ENCODE peak calls at places on chromosomes 13 and 19, in six cellular contexts. G is pancreas; V is astrocyte; J is cardiac muscle cell; C is adrenal gland; Y is CD4-positive, CD25-positive, alpha-beta regulatory T cell. M is an unnamed sample. For H3K4me1, the result is how much of the 10 kb centered on the place peaks cover.

GRCh38 chr19:29735821-29736220 is 20.8 kb upstream of the C19orf12 start:
- DNase-seq in G (no peak), V (no peak), J (no peak), C (no peak), Y (no peak), M (no peak)

GRCh38 chr19:33703438-33703750 is 81.6 kb downstream of the CHST8 start:
- DNase-seq in G (no peak), V (no peak), J (no peak), C (no peak), Y (no peak), M (no peak)

GRCh38 chr19:49876422-49877019 is 634 bp downstream of the AKT1S1 start:
- DNase-seq in G (peak), V (peak), J (peak), C (peak), Y (peak), M (peak)

GRCh38 chr19:33406521-33407139 is 33.1 kb downstream of the CEBPG start:
- DNase-seq in G (peak), V (no peak), J (peak), C (peak), Y (peak), M (peak)

GRCh38 chr19:42468273-42468796 is 25.6 kb upstream of the CXCL17 start:
- DNase-seq in G (no peak), V (peak), J (peak), C (no peak), Y (no peak), M (no peak)

GRCh38 chr13:113297370-113297871 is 382 bp downstream of the LAMP1 start:
- DNase-seq in G (peak), V (no peak), J (no peak), C (no peak), Y (peak), M (no peak)

GRCh38 chr19:51002542-51003311 is 1.3 kb upstream of the KLK8 start:
- DNase-seq in G (no peak), V (no peak), J (peak), C (no peak), Y (peak), M (no peak)

GRCh38 chr13:85597790-85598500 is 201.3 kb downstream of the SLITRK6 start:
- DNase-seq in G (no peak), V (peak), J (no peak), C (no peak), Y (no peak), M (no peak)

GRCh38 chr19:48754950-48755645 is at the start of gene FGF21:
- DNase-seq in G (no peak), V (no peak), J (no peak), C (no peak), Y (no peak), M (no peak)

GRCh38 chr13:26619321-26619720 is 61.8 kb downstream of the WASF3 start:
- DNase-seq in G (no peak), V (peak), J (peak), C (no peak), Y (no peak), M (no peak)

GRCh38 chr19:34959021-34959420 is 5.0 kb downstream of the ZNF792 start:
- DNase-seq in G (no peak), V (no peak), J (no peak), C (no peak), Y (no peak), M (no peak)

GRCh38 chr13:32381539-32381938 is 46.4 kb downstream of the N4BP2L1 start:
- DNase-seq in G (no peak), V (peak), J (peak), C (peak), Y (peak), M (peak)

GRCh38 chr19:36111200-36111539 is 227 bp downstream of the OVOL3 start:
- DNase-seq in G (no peak), V (no peak), J (no peak), C (no peak), Y (no peak), M (no peak)

GRCh38 chr13:106534844-106535551 is 464 bp downstream of the EFNB2 start:
- DNase-seq in G (peak), V (peak), J (peak), C (no peak), Y (peak), M (peak)

GRCh38 chr13:87107626-87108025 is 563.5 kb upstream of the SLITRK5 start:
- DNase-seq in G (no peak), V (peak), J (no peak), C (no peak), Y (no peak), M (no peak)

GRCh38 chr13:33015791-33016323 is 366 bp upstream of the KL start:
- DNase-seq in G (peak), V (no peak), J (no peak), C (peak), Y (no peak), M (peak)

GRCh38 chr19:48510421-48511268 is 990 bp downstream of the LMTK3 start:
- DNase-seq in G (peak), V (peak), J (peak), C (peak), Y (peak), M (peak)

GRCh38 chr13:25116044-25116443 is 20.1 kb downstream of the PABPC3 start:
- DNase-seq in G (no peak), V (no peak), J (no peak), C (no peak), Y (no peak), M (no peak)

GRCh38 chr19:38004505-38005223 is 97.7 kb downstream of the SIPA1L3 start:
- DNase-seq in G (no peak), V (peak), J (peak), C (peak), Y (peak), M (peak)

GRCh38 chr19:1668339-1669123 is 16.1 kb upstream of the TCF3 start:
- DNase-seq in G (no peak), V (no peak), J (peak), C (no peak), Y (no peak), M (no peak)

GRCh38 chr19:43527860-43528622 is 1.0 kb upstream of the ETHE1 start:
- DNase-seq in G (no peak), V (no peak), J (no peak), C (peak), Y (no peak), M (peak)

GRCh38 chr19:29831041-29831548 is 19.3 kb downstream of the CCNE1 start:
- DNase-seq in G (no peak), V (no peak), J (no peak), C (no peak), Y (peak), M (no peak)

GRCh38 chr19:30254214-30254613 is 118.0 kb upstream of the ZNF536 start:
- DNase-seq in G (no peak), V (no peak), J (no peak), C (no peak), Y (no peak), M (no peak)

GRCh38 chr19:7652061-7652641 is 15.2 kb downstream of the STXBP2 start:
- DNase-seq in G (peak), V (peak), J (peak), C (peak), Y (peak), M (peak)

GRCh38 chr13:51451467-51452390 is 1.1 kb downstream of the INTS6 start:
- DNase-seq in G (peak), V (peak), J (peak), C (peak), Y (peak), M (peak)

GRCh38 chr19:45179063-45179847 is 671 bp downstream of the BLOC1S3 start:
- DNase-seq in G (peak), V (peak), J (peak), C (no peak), Y (peak), M (peak)

GRCh38 chr19:39129116-39129515 is 3.5 kb downstream of the PAK4 start:
- DNase-seq in G (no peak), V (no peak), J (no peak), C (no peak), Y (no peak), M (no peak)
- H3K4me1 ChIP-seq in G (under half), V (under half), J (under half), C (half or more), Y (under half), M (half or more)

GRCh38 chr13:42270160-42270856 is 1.6 kb upstream of the AKAP11 start:
- DNase-seq in G (no peak), V (no peak), J (no peak), C (no peak), Y (no peak), M (no peak)

GRCh38 chr13:42272115-42272756 is at the start of gene AKAP11:
- DNase-seq in G (no peak), V (peak), J (peak), C (peak), Y (peak), M (peak)

GRCh38 chr13:42272776-42273175 is 824 bp downstream of the AKAP11 start:
- DNase-seq in G (no peak), V (no peak), J (no peak), C (no peak), Y (peak), M (no peak)

GRCh38 chr13:42271337-42272114 is 426 bp upstream of the AKAP11 start:
- DNase-seq in G (peak), V (peak), J (peak), C (peak), Y (peak), M (peak)

DNA sequence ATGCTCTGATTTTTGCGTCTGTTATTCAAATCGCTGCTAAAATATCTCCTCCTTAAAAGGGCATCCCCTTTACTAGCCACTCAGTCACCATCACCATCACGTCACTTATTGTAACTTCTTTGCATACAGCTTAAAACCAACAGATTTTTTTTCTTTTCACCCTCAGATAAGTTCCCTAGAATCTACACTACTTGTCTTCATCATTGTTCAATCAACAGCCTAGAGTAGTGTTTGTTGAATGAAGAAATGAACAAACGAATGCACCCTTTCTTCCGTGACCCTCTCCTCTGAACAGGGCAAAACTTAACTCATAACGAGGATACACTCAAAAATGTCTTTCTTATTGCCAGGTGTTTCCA is 1.1 kb upstream of the AKAP11 start:
- DNase-seq in G (no peak), V (no peak), J (no peak), C (no peak), Y (no peak), M (no peak)
- H3K4me3 ChIP-seq in G (peak), V (peak), J (no peak), C (no peak), Y (peak), M (peak)

GRCh38 chr13:98521461-98521860 is 55.4 kb downstream of the STK24 start:
- DNase-seq in G (no peak), V (no peak), J (no peak), C (no peak), Y (no peak), M (no peak)
- H3K4me1 ChIP-seq in G (under half), V (under half), J (half or more), C (under half), Y (half or more), M (under half)

DNA sequence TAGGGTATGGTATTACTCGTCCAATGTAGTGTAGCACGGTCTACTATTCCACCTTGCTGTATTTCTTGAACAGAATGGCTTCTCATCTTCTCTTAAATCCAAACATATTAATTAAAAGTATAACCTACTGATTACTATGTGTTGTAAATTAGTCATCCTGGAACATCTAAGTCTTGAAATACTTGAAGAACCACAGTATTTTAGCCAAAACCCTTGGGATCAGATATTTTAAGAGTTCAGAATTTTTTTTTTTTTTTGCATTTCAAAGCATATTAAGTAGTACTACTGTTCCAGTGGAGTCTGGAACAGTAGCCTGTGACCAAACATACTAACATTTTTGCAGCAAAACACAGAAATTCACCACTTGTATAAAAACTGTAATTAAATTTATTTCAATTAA is 30.1 kb downstream of the ZC3H13 start:
- DNase-seq in G (no peak), V (no peak), J (peak), C (no peak), Y (no peak), M (no peak)
- H3K4me3 ChIP-seq in G (no peak), V (no peak), J (no peak), C (no peak), Y (no peak), M (no peak)

DNA sequence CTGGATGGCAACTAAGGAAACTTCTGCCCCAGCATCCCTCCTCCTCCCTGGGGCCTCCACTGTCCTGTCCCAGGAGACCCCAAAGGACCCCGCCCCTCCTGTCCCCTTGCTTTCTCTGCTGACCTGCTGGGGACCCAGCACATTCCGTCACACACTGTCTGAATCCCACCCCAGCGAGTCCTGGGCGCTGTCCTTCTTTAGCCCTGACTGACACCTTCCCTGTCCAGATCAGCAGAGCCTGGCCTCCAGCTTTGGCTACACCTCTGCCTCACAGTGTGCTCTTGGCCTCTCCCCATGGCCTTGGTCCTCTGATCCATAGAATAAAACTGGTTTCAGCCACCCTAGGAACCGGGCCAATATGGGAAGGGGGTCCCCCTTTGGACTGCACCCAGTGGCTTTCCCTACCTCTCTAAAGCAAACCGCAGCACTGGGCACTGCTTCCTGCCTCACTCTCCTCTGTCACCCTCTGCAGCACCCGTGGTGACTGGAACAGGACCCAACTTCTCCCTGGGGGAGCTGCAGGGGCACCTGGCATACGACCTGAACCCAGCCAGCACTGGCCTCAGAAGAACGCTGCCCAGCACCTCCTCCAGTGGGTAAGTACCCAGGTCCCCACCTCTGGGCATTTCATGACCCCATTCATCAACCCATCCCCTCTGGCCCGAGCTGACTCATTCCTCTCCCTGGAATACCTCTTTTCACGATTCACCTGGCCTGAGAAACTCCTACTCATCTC is 46.4 kb downstream of the SMIM24 start:
- DNase-seq in G (no peak), V (no peak), J (no peak), C (no peak), Y (no peak), M (no peak)
- H3K4me1 ChIP-seq in G (under half), V (under half), J (under half), C (half or more), Y (under half), M (half or more)

GRCh38 chr19:58531052-58531600 is 11.5 kb upstream of the ZBTB45 start:
- DNase-seq in G (no peak), V (no peak), J (no peak), C (no peak), Y (no peak), M (no peak)

GRCh38 chr19:58535857-58536256 is 8.0 kb upstream of the TRIM28 start:
- DNase-seq in G (no peak), V (no peak), J (no peak), C (no peak), Y (no peak), M (no peak)

GRCh38 chr19:58538257-58539168 is 5.4 kb upstream of the TRIM28 start:
- DNase-seq in G (no peak), V (no peak), J (peak), C (no peak), Y (peak), M (peak)

DNA sequence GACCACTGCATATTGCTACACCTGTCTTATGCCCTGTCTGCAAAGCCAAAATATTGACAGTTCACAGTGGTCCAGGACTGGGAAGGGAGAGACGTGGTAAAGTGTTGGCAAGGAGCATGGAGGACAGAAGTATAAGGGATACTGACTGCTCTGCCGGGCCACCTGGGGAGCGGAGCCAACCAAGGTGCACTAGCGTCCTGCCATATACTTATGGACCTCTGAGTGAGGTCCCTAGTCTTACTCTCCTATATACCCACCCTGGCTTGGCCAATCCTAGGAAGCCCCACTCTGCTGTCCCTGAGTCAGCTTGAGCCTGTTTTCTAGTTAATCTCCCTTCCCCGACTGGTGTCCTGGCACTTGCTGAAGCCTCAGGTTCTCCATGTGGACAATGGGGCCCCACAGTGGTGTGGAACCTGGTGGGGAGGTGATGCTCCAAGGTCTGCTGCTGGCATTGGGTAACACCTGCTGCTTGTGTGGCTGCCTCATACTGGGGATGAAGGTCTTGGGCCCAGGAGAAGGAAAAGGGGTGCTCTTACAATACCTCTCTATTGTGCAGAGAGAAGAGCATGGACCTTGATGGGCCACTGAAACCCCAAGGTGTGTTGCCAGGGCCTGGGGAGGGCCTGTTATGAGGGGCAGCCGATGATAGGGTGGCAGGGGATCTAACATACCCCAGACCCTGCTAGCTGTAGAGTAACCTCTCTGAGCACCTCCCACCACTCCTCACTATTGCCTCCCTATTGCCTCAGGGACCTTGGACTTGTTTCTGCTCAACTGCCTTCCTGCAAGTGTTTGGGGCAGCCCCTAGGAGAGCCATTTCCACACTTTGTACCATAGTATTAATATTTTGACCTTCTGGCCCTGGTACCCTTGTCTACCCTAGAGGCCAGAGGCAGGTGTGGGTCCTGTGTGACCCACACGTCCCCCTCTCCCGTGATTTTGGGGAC is 6.7 kb upstream of the TRIM28 start:
- DNase-seq in G (no peak), V (no peak), J (no peak), C (no peak), Y (no peak), M (no peak)
- H3K4me3 ChIP-seq in G (no peak), V (no peak), J (no peak), C (no peak), Y (no peak), M (no peak)

GRCh38 chr19:4971816-4972495 is 3.0 kb downstream of the KDM4B start:
- DNase-seq in G (no peak), V (no peak), J (no peak), C (no peak), Y (no peak), M (no peak)

GRCh38 chr19:4976412-4977298 is 7.7 kb downstream of the KDM4B start:
- DNase-seq in G (no peak), V (peak), J (peak), C (peak), Y (no peak), M (peak)

GRCh38 chr19:4977299-4978174 is 8.6 kb downstream of the KDM4B start:
- DNase-seq in G (peak), V (peak), J (peak), C (peak), Y (no peak), M (no peak)

GRCh38 chr19:4972509-4973230 is 3.8 kb downstream of the KDM4B start:
- DNase-seq in G (no peak), V (peak), J (peak), C (no peak), Y (no peak), M (no peak)

DNA sequence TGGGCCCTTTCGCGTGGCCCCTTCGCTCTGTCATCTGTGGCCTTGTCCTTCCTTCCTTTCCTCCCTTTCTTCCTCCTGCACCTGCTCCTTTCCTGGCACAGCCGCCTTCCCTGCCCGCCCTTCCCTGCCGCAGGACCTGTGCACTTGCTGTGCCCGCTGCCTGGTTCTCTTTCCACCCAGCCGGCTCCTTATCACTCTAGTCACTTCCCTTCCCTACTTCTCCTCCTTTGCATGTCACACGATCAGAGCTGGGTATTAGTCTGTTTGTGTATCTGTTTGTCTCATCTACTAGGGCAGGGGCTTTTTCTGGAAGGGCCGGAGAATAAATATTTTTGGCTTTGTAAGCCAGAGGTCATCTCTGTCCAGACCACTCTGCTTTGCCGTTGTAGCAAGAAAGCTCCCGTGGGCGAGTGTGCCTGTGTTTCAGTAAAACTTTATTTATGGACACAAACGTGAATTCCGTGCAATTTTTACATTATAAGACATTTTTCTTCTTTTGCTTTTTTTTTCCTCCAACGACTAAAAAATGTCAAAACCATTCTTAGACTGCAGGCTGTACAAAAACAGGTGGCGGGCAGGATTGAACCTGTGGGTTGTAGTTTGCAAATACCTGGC is 6.0 kb downstream of the KDM4B start:
- DNase-seq in G (no peak), V (no peak), J (no peak), C (no peak), Y (no peak), M (no peak)
- H3K4me1 ChIP-seq in G (under half), V (half or more), J (under half), C (half or more), Y (under half), M (half or more)

DNA sequence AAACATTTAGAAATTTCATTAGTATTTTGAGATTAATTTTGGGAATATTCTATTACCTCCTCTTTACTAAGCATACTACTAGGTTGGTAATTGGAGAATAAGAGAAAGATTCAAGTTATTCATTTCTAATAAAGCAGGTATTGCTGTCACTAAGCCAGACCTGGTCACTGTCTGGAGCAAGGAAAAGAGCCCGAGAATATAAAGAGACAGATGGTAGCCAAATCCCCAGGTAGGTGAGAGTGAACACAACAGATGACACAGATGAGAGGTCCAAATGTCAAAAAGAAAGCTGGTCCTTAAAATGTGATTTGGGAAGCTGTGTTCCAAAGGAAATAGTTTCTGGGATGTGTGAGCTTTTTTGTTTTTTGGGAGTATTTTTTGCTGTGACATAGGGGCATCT is 128.6 kb downstream of the ZNF100 start:
- DNase-seq in G (no peak), V (no peak), J (no peak), C (no peak), Y (no peak), M (no peak)
- H3K4me3 ChIP-seq in G (no peak), V (no peak), J (no peak), C (no peak), Y (no peak), M (no peak)

M was measured in heart right ventricle.